ENCODE peak calls at places on chromosome 1, in five cellular contexts. X, Y, U, D and M are unnamed samples.

GRCh38 chr1:235557495-235557894 is 53.2 kb upstream of the B3GALNT2 start:
- DNase-seq in X (no peak), Y (no peak), U (no peak), D (no peak), M (no peak)

GRCh38 chr1:50430010-50430405 is 6.8 kb upstream of the DMRTA2 start:
- DNase-seq in X (no peak), Y (no peak), U (no peak), D (no peak), M (no peak)

GRCh38 chr1:208475449-208475848 is 231.3 kb upstream of the PLXNA2 start:
- DNase-seq in X (no peak), Y (no peak), U (peak), D (peak), M (peak)

GRCh38 chr1:19484793-19485361 is 462 bp downstream of the CAPZB start:
- DNase-seq in X (no peak), Y (no peak), U (no peak), D (no peak), M (no peak)

GRCh38 chr1:172883387-172883791 is 167.4 kb downstream of the TNFSF18 start:
- DNase-seq in X (no peak), Y (no peak), U (no peak), D (peak), M (no peak)

GRCh38 chr1:47676311-47677054 is 238.6 kb downstream of the FOXD2 start:
- DNase-seq in X (no peak), Y (no peak), U (no peak), D (no peak), M (no peak)

GRCh38 chr1:109523706-109524105 is 14.2 kb upstream of the AMIGO1 start:
- DNase-seq in X (no peak), Y (peak), U (no peak), D (no peak), M (no peak)

GRCh38 chr1:154474802-154475201 is 27.2 kb upstream of the TDRD10 start:
- DNase-seq in X (no peak), Y (peak), U (peak), D (peak), M (peak)

GRCh38 chr1:90122679-90123340 is 127.9 kb downstream of the ZNF326 start:
- DNase-seq in X (no peak), Y (peak), U (no peak), D (no peak), M (peak)

GRCh38 chr1:221729771-221730170 is 12.1 kb downstream of the DUSP10 start:
- DNase-seq in X (no peak), Y (no peak), U (no peak), D (no peak), M (no peak)

GRCh38 chr1:12142891-12143630 is 23.7 kb upstream of the TNFRSF1B start:
- DNase-seq in X (no peak), Y (no peak), U (peak), D (no peak), M (no peak)

GRCh38 chr1:24157921-24158481 is 15.1 kb upstream of the IL22RA1 start:
- DNase-seq in X (no peak), Y (peak), U (no peak), D (no peak), M (no peak)

GRCh38 chr1:10960954-10961833 is 51.3 kb upstream of the TARDBP start:
- DNase-seq in X (peak), Y (peak), U (peak), D (peak), M (peak)

GRCh38 chr1:15570861-15571260 is 14.0 kb downstream of the AGMAT start:
- DNase-seq in X (no peak), Y (no peak), U (no peak), D (no peak), M (no peak)

GRCh38 chr1:31588751-31589515 is 12.6 kb downstream of the TINAGL1 start:
- DNase-seq in X (no peak), Y (no peak), U (peak), D (no peak), M (no peak)

GRCh38 chr1:2314297-2314802 is 77.0 kb downstream of the MORN1 start:
- DNase-seq in X (no peak), Y (peak), U (peak), D (no peak), M (no peak)

GRCh38 chr1:61741682-61742619 is at the start of gene PATJ:
- DNase-seq in X (peak), Y (peak), U (peak), D (peak), M (peak)

GRCh38 chr1:181640959-181641358 is 157.6 kb downstream of the CACNA1E start:
- DNase-seq in X (no peak), Y (no peak), U (no peak), D (no peak), M (no peak)

GRCh38 chr1:27418786-27419185 is 26.4 kb downstream of the GPR3 start:
- DNase-seq in X (no peak), Y (no peak), U (no peak), D (no peak), M (no peak)